ENCODE peak calls at places on chromosomes 1 and 21, in eight cellular contexts. One of them, this sample, is unnamed.
A peak's percentile ranks its signal among the peaks of the same experiment; 100 is the strongest.

GRCh38 chr21:46626536-46627302 is 8.8 kb upstream of the PRMT2 start:
- DNase-seq in stomach: no peak
- DNase-seq in activated CD8-positive, alpha-beta T cell treated with anti-CD3 and anti-CD28 coated beads for 36 hours: peak; percentile 43
- DNase-seq in heart left ventricle: no peak
- DNase-seq in cardiac muscle cell: no peak
- DNase-seq in psoas muscle: no peak
- DNase-seq in GM10248: no peak
- DNase-seq in heart right ventricle: no peak
- DNase-seq in this sample: no peak

GRCh38 chr1:32693455-32694174 is 9.0 kb downstream of the SYNC start:
- DNase-seq in stomach: no peak
- DNase-seq in activated CD8-positive, alpha-beta T cell treated with anti-CD3 and anti-CD28 coated beads for 36 hours: no peak
- DNase-seq in heart left ventricle: no peak
- DNase-seq in cardiac muscle cell: no peak
- DNase-seq in psoas muscle: no peak
- DNase-seq in GM10248: no peak
- DNase-seq in heart right ventricle: no peak
- DNase-seq in this sample: no peak

GRCh38 chr1:160222521-160222920 is 17.3 kb downstream of the PEA15 start:
- DNase-seq in stomach: no peak
- DNase-seq in activated CD8-positive, alpha-beta T cell treated with anti-CD3 and anti-CD28 coated beads for 36 hours: no peak
- DNase-seq in heart left ventricle: no peak
- DNase-seq in cardiac muscle cell: no peak
- DNase-seq in psoas muscle: no peak
- DNase-seq in GM10248: no peak
- DNase-seq in heart right ventricle: no peak
- DNase-seq in this sample: no peak

GRCh38 chr21:27021046-27021445 is 54.2 kb upstream of the ADAMTS5 start:
- DNase-seq in stomach: no peak
- DNase-seq in activated CD8-positive, alpha-beta T cell treated with anti-CD3 and anti-CD28 coated beads for 36 hours: no peak
- DNase-seq in heart left ventricle: no peak
- DNase-seq in cardiac muscle cell: no peak
- DNase-seq in psoas muscle: no peak
- DNase-seq in GM10248: no peak
- DNase-seq in heart right ventricle: no peak
- DNase-seq in this sample: no peak

GRCh38 chr1:200535605-200536004 is 84.9 kb downstream of the KIF14 start:
- DNase-seq in stomach: peak; percentile 53
- DNase-seq in activated CD8-positive, alpha-beta T cell treated with anti-CD3 and anti-CD28 coated beads for 36 hours: peak; percentile 49
- DNase-seq in heart left ventricle: no peak
- DNase-seq in cardiac muscle cell: peak; percentile 25
- DNase-seq in psoas muscle: no peak
- DNase-seq in GM10248: peak; percentile 36
- DNase-seq in heart right ventricle: no peak
- DNase-seq in this sample: no peak

GRCh38 chr1:236181059-236181458 is 38.7 kb downstream of the GPR137B start:
- DNase-seq in stomach: no peak
- DNase-seq in activated CD8-positive, alpha-beta T cell treated with anti-CD3 and anti-CD28 coated beads for 36 hours: no peak
- DNase-seq in heart left ventricle: no peak
- DNase-seq in cardiac muscle cell: no peak
- DNase-seq in psoas muscle: no peak
- DNase-seq in GM10248: no peak
- DNase-seq in heart right ventricle: no peak
- DNase-seq in this sample: no peak

GRCh38 chr1:158067651-158068050 is 74.2 kb downstream of the KIRREL1 start:
- DNase-seq in stomach: no peak
- DNase-seq in activated CD8-positive, alpha-beta T cell treated with anti-CD3 and anti-CD28 coated beads for 36 hours: no peak
- DNase-seq in heart left ventricle: no peak
- DNase-seq in cardiac muscle cell: peak; percentile 48
- DNase-seq in psoas muscle: no peak
- DNase-seq in GM10248: no peak
- DNase-seq in heart right ventricle: no peak
- DNase-seq in this sample: no peak

GRCh38 chr1:23930861-23931471 is 17.8 kb upstream of the CNR2 start:
- DNase-seq in stomach: peak; percentile 13
- DNase-seq in activated CD8-positive, alpha-beta T cell treated with anti-CD3 and anti-CD28 coated beads for 36 hours: no peak
- DNase-seq in heart left ventricle: no peak
- DNase-seq in cardiac muscle cell: peak; percentile 73
- DNase-seq in psoas muscle: no peak
- DNase-seq in GM10248: peak; percentile 50
- DNase-seq in heart right ventricle: no peak
- DNase-seq in this sample: no peak

GRCh38 chr21:42439284-42440186 is 35.8 kb downstream of the UBASH3A start:
- DNase-seq in stomach: no peak
- DNase-seq in activated CD8-positive, alpha-beta T cell treated with anti-CD3 and anti-CD28 coated beads for 36 hours: peak; percentile 84
- DNase-seq in heart left ventricle: no peak
- DNase-seq in cardiac muscle cell: no peak
- DNase-seq in psoas muscle: no peak
- DNase-seq in GM10248: peak; percentile 52
- DNase-seq in heart right ventricle: no peak
- DNase-seq in this sample: no peak

GRCh38 chr1:230964896-230965295 is 13.8 kb downstream of the TTC13 start:
- DNase-seq in stomach: no peak
- DNase-seq in activated CD8-positive, alpha-beta T cell treated with anti-CD3 and anti-CD28 coated beads for 36 hours: no peak
- DNase-seq in heart left ventricle: no peak
- DNase-seq in cardiac muscle cell: no peak
- DNase-seq in psoas muscle: no peak
- DNase-seq in GM10248: no peak
- DNase-seq in heart right ventricle: no peak
- DNase-seq in this sample: no peak
- TF ChIP-seq CTCF in stomach: no peak
- TF ChIP-seq CTCF in activated CD8-positive, alpha-beta T cell treated with anti-CD3 and anti-CD28 coated beads for 36 hours: no peak
- TF ChIP-seq CTCF in heart left ventricle: no peak
- TF ChIP-seq CTCF in cardiac muscle cell: no peak
- TF ChIP-seq CTCF in psoas muscle: no peak
- TF ChIP-seq CTCF in GM10248: no peak
- TF ChIP-seq CTCF in heart right ventricle: no peak
- TF ChIP-seq CTCF in this sample: no peak

GRCh38 chr1:229894535-229894934 is 172.5 kb upstream of the GALNT2 start:
- DNase-seq in stomach: no peak
- DNase-seq in activated CD8-positive, alpha-beta T cell treated with anti-CD3 and anti-CD28 coated beads for 36 hours: no peak
- DNase-seq in heart left ventricle: no peak
- DNase-seq in cardiac muscle cell: no peak
- DNase-seq in psoas muscle: no peak
- DNase-seq in GM10248: no peak
- DNase-seq in heart right ventricle: no peak
- DNase-seq in this sample: no peak

GRCh38 chr1:229896306-229896705 is 170.7 kb upstream of the GALNT2 start:
- DNase-seq in stomach: no peak
- DNase-seq in activated CD8-positive, alpha-beta T cell treated with anti-CD3 and anti-CD28 coated beads for 36 hours: no peak
- DNase-seq in heart left ventricle: no peak
- DNase-seq in cardiac muscle cell: no peak
- DNase-seq in psoas muscle: no peak
- DNase-seq in GM10248: no peak
- DNase-seq in heart right ventricle: no peak
- DNase-seq in this sample: no peak

GRCh38 chr1:229892515-229893117 is 174.4 kb upstream of the GALNT2 start:
- DNase-seq in stomach: no peak
- DNase-seq in activated CD8-positive, alpha-beta T cell treated with anti-CD3 and anti-CD28 coated beads for 36 hours: no peak
- DNase-seq in heart left ventricle: no peak
- DNase-seq in cardiac muscle cell: no peak
- DNase-seq in psoas muscle: no peak
- DNase-seq in GM10248: no peak
- DNase-seq in heart right ventricle: no peak
- DNase-seq in this sample: peak; percentile 1

GRCh38 chr1:229895605-229896004 is 171.4 kb upstream of the GALNT2 start:
- DNase-seq in stomach: no peak
- DNase-seq in activated CD8-positive, alpha-beta T cell treated with anti-CD3 and anti-CD28 coated beads for 36 hours: no peak
- DNase-seq in heart left ventricle: no peak
- DNase-seq in cardiac muscle cell: no peak
- DNase-seq in psoas muscle: no peak
- DNase-seq in GM10248: no peak
- DNase-seq in heart right ventricle: no peak
- DNase-seq in this sample: no peak

GRCh38 chr1:229893762-229894444 is 173.1 kb upstream of the GALNT2 start:
- DNase-seq in stomach: no peak
- DNase-seq in activated CD8-positive, alpha-beta T cell treated with anti-CD3 and anti-CD28 coated beads for 36 hours: no peak
- DNase-seq in heart left ventricle: no peak
- DNase-seq in cardiac muscle cell: no peak
- DNase-seq in psoas muscle: no peak
- DNase-seq in GM10248: no peak
- DNase-seq in heart right ventricle: no peak
- DNase-seq in this sample: peak; percentile 2
- TF ChIP-seq CTCF in stomach: no peak
- TF ChIP-seq CTCF in activated CD8-positive, alpha-beta T cell treated with anti-CD3 and anti-CD28 coated beads for 36 hours: no peak
- TF ChIP-seq CTCF in heart left ventricle: no peak
- TF ChIP-seq CTCF in cardiac muscle cell: no peak
- TF ChIP-seq CTCF in psoas muscle: no peak
- TF ChIP-seq CTCF in GM10248: no peak
- TF ChIP-seq CTCF in heart right ventricle: no peak
- TF ChIP-seq CTCF in this sample: no peak

GRCh38 chr1:7117599-7118281 is 332.5 kb downstream of the CAMTA1 start:
- DNase-seq in stomach: no peak
- DNase-seq in activated CD8-positive, alpha-beta T cell treated with anti-CD3 and anti-CD28 coated beads for 36 hours: no peak
- DNase-seq in heart left ventricle: no peak
- DNase-seq in cardiac muscle cell: peak; percentile 86
- DNase-seq in psoas muscle: no peak
- DNase-seq in GM10248: no peak
- DNase-seq in heart right ventricle: no peak
- DNase-seq in this sample: no peak
- TF ChIP-seq CTCF in stomach: peak; percentile 10
- TF ChIP-seq CTCF in activated CD8-positive, alpha-beta T cell treated with anti-CD3 and anti-CD28 coated beads for 36 hours: no peak
- TF ChIP-seq CTCF in heart left ventricle: no peak
- TF ChIP-seq CTCF in cardiac muscle cell: no peak
- TF ChIP-seq CTCF in psoas muscle: no peak
- TF ChIP-seq CTCF in GM10248: no peak
- TF ChIP-seq CTCF in heart right ventricle: peak; percentile 21
- TF ChIP-seq CTCF in this sample: no peak

DNA sequence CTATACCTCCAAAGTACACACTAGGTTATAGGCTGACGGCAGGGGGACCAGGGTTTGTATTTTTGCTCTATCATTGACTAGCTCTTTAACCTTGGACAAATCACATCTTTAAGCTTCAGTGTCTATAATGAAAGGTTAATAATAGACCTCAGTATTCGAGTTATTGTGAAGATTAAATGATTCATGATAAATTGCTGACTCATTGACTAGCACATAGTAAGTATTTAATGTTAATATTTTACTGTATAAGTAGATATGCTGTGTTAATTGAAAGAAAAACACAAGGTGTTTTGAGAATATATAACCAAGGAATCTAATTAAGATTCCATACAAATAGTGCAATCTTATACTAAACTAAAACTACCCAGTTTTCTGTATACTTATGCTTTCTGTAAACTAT is 1267.6 kb upstream of the ADGRL2 start:
- DNase-seq in stomach: no peak
- DNase-seq in activated CD8-positive, alpha-beta T cell treated with anti-CD3 and anti-CD28 coated beads for 36 hours: no peak
- DNase-seq in heart left ventricle: no peak
- DNase-seq in cardiac muscle cell: no peak
- DNase-seq in psoas muscle: no peak
- DNase-seq in GM10248: no peak
- DNase-seq in heart right ventricle: no peak
- DNase-seq in this sample: no peak
- TF ChIP-seq CTCF in stomach: no peak
- TF ChIP-seq CTCF in activated CD8-positive, alpha-beta T cell treated with anti-CD3 and anti-CD28 coated beads for 36 hours: no peak
- TF ChIP-seq CTCF in heart left ventricle: no peak
- TF ChIP-seq CTCF in cardiac muscle cell: no peak
- TF ChIP-seq CTCF in psoas muscle: no peak
- TF ChIP-seq CTCF in GM10248: no peak
- TF ChIP-seq CTCF in heart right ventricle: no peak
- TF ChIP-seq CTCF in this sample: no peak

GRCh38 chr1:10862743-10863335 is 66.4 kb upstream of the CASZ1 start:
- DNase-seq in stomach: no peak
- DNase-seq in activated CD8-positive, alpha-beta T cell treated with anti-CD3 and anti-CD28 coated beads for 36 hours: no peak
- DNase-seq in heart left ventricle: no peak
- DNase-seq in cardiac muscle cell: no peak
- DNase-seq in psoas muscle: no peak
- DNase-seq in GM10248: no peak
- DNase-seq in heart right ventricle: no peak
- DNase-seq in this sample: no peak
- TF ChIP-seq CTCF in stomach: no peak
- TF ChIP-seq CTCF in activated CD8-positive, alpha-beta T cell treated with anti-CD3 and anti-CD28 coated beads for 36 hours: no peak
- TF ChIP-seq CTCF in heart left ventricle: no peak
- TF ChIP-seq CTCF in cardiac muscle cell: no peak
- TF ChIP-seq CTCF in psoas muscle: no peak
- TF ChIP-seq CTCF in GM10248: no peak
- TF ChIP-seq CTCF in heart right ventricle: no peak
- TF ChIP-seq CTCF in this sample: no peak

DNA sequence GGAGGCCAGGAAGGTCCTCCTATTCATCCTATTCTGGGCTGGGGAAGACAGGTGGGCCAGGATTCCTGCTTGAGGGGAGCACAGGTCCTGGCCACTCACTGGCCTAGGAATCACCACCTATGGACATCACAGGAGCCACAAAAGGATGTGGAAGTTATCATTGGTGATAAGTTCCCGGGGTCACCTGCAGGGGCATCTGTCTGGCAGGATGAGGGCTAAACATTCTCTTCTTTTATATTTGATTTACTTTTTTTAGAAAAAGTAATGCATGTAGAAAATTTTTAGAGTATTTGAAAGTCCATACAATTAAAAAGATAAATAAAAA is 33.2 kb upstream of the KIAA0040 start:
- DNase-seq in stomach: no peak
- DNase-seq in activated CD8-positive, alpha-beta T cell treated with anti-CD3 and anti-CD28 coated beads for 36 hours: no peak
- DNase-seq in heart left ventricle: no peak
- DNase-seq in cardiac muscle cell: no peak
- DNase-seq in psoas muscle: no peak
- DNase-seq in GM10248: no peak
- DNase-seq in heart right ventricle: no peak
- DNase-seq in this sample: no peak
- TF ChIP-seq CTCF in stomach: no peak
- TF ChIP-seq CTCF in activated CD8-positive, alpha-beta T cell treated with anti-CD3 and anti-CD28 coated beads for 36 hours: no peak
- TF ChIP-seq CTCF in heart left ventricle: no peak
- TF ChIP-seq CTCF in cardiac muscle cell: no peak
- TF ChIP-seq CTCF in psoas muscle: no peak
- TF ChIP-seq CTCF in GM10248: no peak
- TF ChIP-seq CTCF in heart right ventricle: no peak
- TF ChIP-seq CTCF in this sample: no peak

GRCh38 chr1:6108937-6109636 is 63.4 kb downstream of the KCNAB2 start:
- DNase-seq in stomach: no peak
- DNase-seq in activated CD8-positive, alpha-beta T cell treated with anti-CD3 and anti-CD28 coated beads for 36 hours: peak; percentile 69
- DNase-seq in heart left ventricle: peak; percentile 19
- DNase-seq in cardiac muscle cell: peak; percentile 54
- DNase-seq in psoas muscle: peak; percentile 49
- DNase-seq in GM10248: peak; percentile 74
- DNase-seq in heart right ventricle: peak; percentile 17
- DNase-seq in this sample: no peak
- TF ChIP-seq CTCF in stomach: no peak
- TF ChIP-seq CTCF in activated CD8-positive, alpha-beta T cell treated with anti-CD3 and anti-CD28 coated beads for 36 hours: peak; percentile 44
- TF ChIP-seq CTCF in heart left ventricle: no peak
- TF ChIP-seq CTCF in cardiac muscle cell: peak; percentile 47
- TF ChIP-seq CTCF in psoas muscle: no peak
- TF ChIP-seq CTCF in GM10248: peak; percentile 49
- TF ChIP-seq CTCF in heart right ventricle: peak; percentile 52
- TF ChIP-seq CTCF in this sample: no peak

This sample was measured in tibial nerve.